ENCODE peak calls at places on chromosomes 1 and 21, in six cellular contexts. A, C, K, H, U and J are unnamed samples.

GRCh38 chr21:43600642-43601397 is 58.5 kb downstream of the HSF2BP start:
- DNase-seq in C (no peak), K (no peak), H (no peak), U (no peak), A (no peak), J (no peak)

GRCh38 chr1:224882264-224882663 is 47.2 kb upstream of the DNAH14 start:
- DNase-seq in A (no peak), C (no peak), K (no peak), U (no peak), H (no peak), J (no peak)

GRCh38 chr1:37477198-37477931 is 3.0 kb downstream of the ZC3H12A start:
- DNase-seq in U (peak), H (no peak), K (peak), A (peak), C (no peak), J (no peak)

GRCh38 chr1:118154220-118154619 is 30.8 kb downstream of the SPAG17 start:
- DNase-seq in H (no peak), C (no peak), U (no peak), A (no peak), K (no peak), J (no peak)

GRCh38 chr1:2093636-2094035 is 43.4 kb downstream of the PRKCZ start:
- DNase-seq in C (no peak), K (no peak), A (no peak), H (no peak), U (no peak), J (no peak)

GRCh38 chr1:51578383-51579109 is 38.3 kb upstream of the OSBPL9 start:
- DNase-seq in C (peak), A (no peak), K (no peak), H (no peak), U (no peak), J (no peak)

GRCh38 chr1:211738709-211739301 is 63.4 kb upstream of the NEK2 start:
- DNase-seq in H (no peak), U (no peak), A (no peak), C (no peak), K (no peak), J (no peak)

GRCh38 chr1:207752456-207753132 is 740 bp downstream of the CD46 start:
- DNase-seq in C (peak), H (peak), K (no peak), A (no peak), U (no peak), J (no peak)

GRCh38 chr1:235047331-235047871 is 81.2 kb downstream of the TOMM20 start:
- DNase-seq in H (no peak), U (no peak), K (no peak), A (no peak), C (no peak), J (no peak)

GRCh38 chr1:2046953-2047748 is 3.1 kb upstream of the PRKCZ start:
- DNase-seq in A (no peak), H (peak), C (no peak), U (no peak), K (no peak), J (no peak)

GRCh38 chr1:116760487-116760886 is 6.3 kb downstream of the CD2 start:
- DNase-seq in A (no peak), C (no peak), K (no peak), U (no peak), H (no peak), J (no peak)

GRCh38 chr1:212152308-212152693 is 116.8 kb downstream of the DTL start:
- DNase-seq in C (no peak), H (no peak), A (no peak), U (no peak), K (no peak), J (no peak)

GRCh38 chr1:28663871-28664470 is 4.6 kb upstream of the GMEB1 start:
- DNase-seq in K (no peak), H (no peak), C (no peak), U (no peak), A (no peak), J (no peak)

GRCh38 chr1:219917851-219918466 is 10.4 kb downstream of the SLC30A10 start:
- DNase-seq in H (no peak), K (no peak), A (no peak), C (no peak), U (no peak), J (no peak)

GRCh38 chr1:169786974-169787373 is 7.7 kb downstream of the METTL18 start:
- DNase-seq in H (no peak), K (no peak), A (no peak), C (no peak), U (no peak), J (no peak)

GRCh38 chr1:112297536-112297935 is 98.5 kb upstream of the CTTNBP2NL start:
- DNase-seq in K (no peak), U (no peak), A (no peak), C (no peak), H (no peak), J (no peak)

GRCh38 chr21:28832013-28832714 is 160.5 kb downstream of the LTN1 start:
- DNase-seq in K (no peak), H (no peak), A (no peak), U (no peak), C (no peak), J (no peak)

GRCh38 chr1:13517193-13517812 is 3.5 kb upstream of the LRRC38 start:
- DNase-seq in A (no peak), H (no peak), K (peak), C (no peak), U (no peak), J (no peak)

GRCh38 chr1:2251786-2252185 is 23.7 kb downstream of the SKI start:
- DNase-seq in C (no peak), A (no peak), K (peak), H (no peak), U (no peak), J (no peak)

GRCh38 chr1:28510350-28511223 is 4.7 kb downstream of the RCC1 start:
- DNase-seq in A (no peak), U (no peak), H (peak), K (no peak), C (no peak), J (no peak)

GRCh38 chr1:9362488-9362887 is 69.8 kb downstream of the SPSB1 start:
- DNase-seq in A (no peak), U (no peak), K (no peak), C (no peak), H (no peak), J (no peak)

GRCh38 chr1:33152685-33153432 is 29.0 kb downstream of the TRIM62 start:
- DNase-seq in A (no peak), H (no peak), K (peak), C (peak), U (no peak), J (peak)

GRCh38 chr1:47235280-47235679 is 3.3 kb upstream of the TAL1 start:
- DNase-seq in H (no peak), C (no peak), A (no peak), K (peak), U (no peak), J (peak)

GRCh38 chr1:219227731-219228419 is 54.2 kb downstream of the LYPLAL1 start:
- DNase-seq in A (no peak), K (no peak), H (no peak), C (no peak), U (no peak), J (no peak)

GRCh38 chr1:71200503-71200902 is 119.7 kb upstream of the ZRANB2 start:
- DNase-seq in U (no peak), H (no peak), C (no peak), K (no peak), A (no peak), J (no peak)

GRCh38 chr1:35506960-35507901 is 50.0 kb downstream of the KIAA0319L start:
- DNase-seq in H (no peak), U (no peak), A (no peak), K (no peak), C (no peak), J (no peak)

GRCh38 chr1:199452627-199453026 is 574.9 kb upstream of the NR5A2 start:
- DNase-seq in C (no peak), K (no peak), H (no peak), A (no peak), U (no peak), J (no peak)

GRCh38 chr1:175978476-175978875 is 228.6 kb downstream of the COP1 start:
- DNase-seq in H (no peak), A (no peak), U (no peak), K (no peak), C (no peak), J (no peak)

GRCh38 chr1:220528679-220529529 is 968 bp downstream of the MARK1 start:
- DNase-seq in C (peak), A (no peak), U (no peak), H (no peak), K (peak), J (no peak)

GRCh38 chr1:79614762-79615161 is 608.2 kb upstream of the ADGRL4 start:
- DNase-seq in K (no peak), A (no peak), H (no peak), C (no peak), U (no peak), J (no peak)

GRCh38 chr1:42956739-42957138 is 1.9 kb downstream of the SLC2A1 start:
- DNase-seq in H (no peak), U (no peak), C (no peak), A (no peak), K (no peak), J (no peak)

GRCh38 chr21:42013338-42013737 is 3.2 kb upstream of the ZBTB21 start:
- DNase-seq in H (no peak), A (no peak), U (no peak), K (no peak), C (no peak), J (no peak)

GRCh38 chr21:39182484-39183271 is 573 bp downstream of the PSMG1 start:
- DNase-seq in A (no peak), H (no peak), U (no peak), C (peak), K (no peak), J (no peak)

GRCh38 chr1:60897003-60897402 is 185.4 kb upstream of the NFIA start:
- DNase-seq in C (no peak), H (no peak), U (no peak), A (no peak), K (peak), J (no peak)

GRCh38 chr21:15732290-15732995 is 2.7 kb downstream of the USP25 start:
- DNase-seq in C (no peak), A (no peak), H (no peak), K (no peak), U (no peak), J (no peak)

GRCh38 chr1:174044418-174045222 is 22.5 kb upstream of the RC3H1 start:
- DNase-seq in H (no peak), C (no peak), A (no peak), U (no peak), K (no peak), J (no peak)

GRCh38 chr1:100995196-100995983 is 30.2 kb downstream of the DPH5 start:
- DNase-seq in C (no peak), U (no peak), A (no peak), H (no peak), K (no peak), J (no peak)